ENCODE peak calls at places on chromosome 13, in ten cellular contexts. U, O, H, M, A, S, Y, K, N and E are unnamed samples.

GRCh38 chr13:102654786-102655185 is 40.1 kb downstream of the METTL21C start:
- DNase-seq in S (no peak), Y (no peak), U (no peak), O (no peak), K (no peak), A (no peak), N (no peak), H (no peak), M (no peak), E (no peak)

GRCh38 chr13:98276486-98276885 is 99.4 kb upstream of the RNF113B start:
- DNase-seq in M (no peak), U (no peak), K (no peak), N (no peak), A (no peak), Y (no peak), O (no peak), H (no peak), S (no peak), E (no peak)

GRCh38 chr13:44223785-44224432 is 149.7 kb upstream of the SERP2 start:
- DNase-seq in A (no peak), H (no peak), K (no peak), Y (no peak), O (no peak), N (no peak), M (no peak), U (no peak), S (no peak), E (no peak)

GRCh38 chr13:40433577-40433976 is 232.9 kb downstream of the FOXO1 start:
- DNase-seq in U (no peak), H (peak; percentile 31), N (no peak), A (no peak), S (peak; percentile 51), Y (no peak), O (no peak), K (no peak), M (no peak), E (no peak)

GRCh38 chr13:113120300-113121182 is 2.1 kb upstream of the F10 start:
- DNase-seq in U (no peak), H (no peak), Y (no peak), M (no peak), A (no peak), N (no peak), O (no peak), S (no peak), K (no peak), E (peak; percentile 82)

GRCh38 chr13:112058941-112059340 is 8.0 kb upstream of the SOX1 start:
- DNase-seq in O (no peak), U (no peak), M (no peak), Y (no peak), A (no peak), N (no peak), H (no peak), K (no peak), S (no peak), E (no peak)

GRCh38 chr13:84917252-84917878 is 881.9 kb downstream of the SLITRK6 start:
- DNase-seq in S (no peak), A (no peak), H (no peak), Y (peak; percentile 3), M (no peak), O (no peak), K (no peak), N (no peak), U (no peak), E (no peak)

GRCh38 chr13:47661076-47661475 is 340.0 kb downstream of the SUCLA2 start:
- DNase-seq in N (no peak), H (no peak), K (no peak), S (no peak), O (no peak), U (no peak), M (no peak), A (no peak), Y (no peak), E (no peak)

GRCh38 chr13:108226184-108226583 is 8.0 kb downstream of the ABHD13 start:
- DNase-seq in M (no peak), H (no peak), K (no peak), A (no peak), Y (no peak), N (no peak), O (no peak), U (no peak), S (peak; percentile 8), E (no peak)

GRCh38 chr13:78600317-78600899 is 2.9 kb downstream of the POU4F1 start:
- DNase-seq in S (no peak), O (no peak), U (no peak), A (no peak), M (no peak), Y (no peak), H (no peak), N (no peak), K (no peak), E (no peak)

GRCh38 chr13:78599911-78600310 is 3.4 kb downstream of the POU4F1 start:
- DNase-seq in N (no peak), O (no peak), Y (no peak), M (no peak), K (no peak), A (no peak), S (no peak), H (no peak), U (no peak), E (no peak)

GRCh38 chr13:78596701-78597550 is 6.4 kb downstream of the POU4F1 start:
- DNase-seq in H (no peak), N (no peak), S (no peak), Y (no peak), U (no peak), M (peak; percentile 61), A (no peak), O (no peak), K (no peak), E (no peak)

GRCh38 chr13:78598933-78599332 is 4.4 kb downstream of the POU4F1 start:
- DNase-seq in A (no peak), H (no peak), O (no peak), S (no peak), Y (no peak), K (no peak), M (no peak), N (no peak), U (no peak), E (no peak)

DNA sequence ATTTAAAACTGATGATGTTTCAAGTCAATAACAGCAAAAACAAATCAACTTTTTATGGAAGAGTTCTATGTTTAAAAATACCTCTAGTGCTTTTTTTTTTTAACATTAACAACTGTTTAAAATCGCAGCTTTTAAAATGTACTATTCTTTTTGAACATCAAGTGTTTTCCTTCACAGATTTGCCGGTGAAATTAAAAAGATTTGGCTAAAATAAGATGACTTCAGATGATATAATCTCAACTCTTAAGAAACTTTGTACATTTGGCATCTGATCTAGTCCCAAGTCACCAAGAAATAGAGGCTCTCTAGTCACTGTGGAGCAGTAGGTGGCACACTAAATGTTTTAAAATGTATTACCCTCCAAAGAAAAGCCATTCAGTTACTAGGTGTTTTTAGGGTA is 5.0 kb downstream of the POU4F1 start:
- DNase-seq in Y (no peak), N (no peak), U (no peak), S (no peak), K (no peak), H (no peak), O (no peak), M (no peak), A (no peak), E (no peak)
- TF ChIP-seq CTCF in Y (no peak), N (no peak), U (no peak), S (no peak), K (no peak), H (no peak), O (no peak), M (no peak), A (no peak), E (no peak)

GRCh38 chr13:72648513-72649065 is 78.8 kb downstream of the MZT1 start:
- DNase-seq in N (no peak), A (no peak), U (no peak), H (no peak), M (no peak), K (peak; percentile 1), O (no peak), S (no peak), Y (peak; percentile 4), E (no peak)

GRCh38 chr13:72645521-72645920 is 81.9 kb downstream of the MZT1 start:
- DNase-seq in N (no peak), M (no peak), O (no peak), H (no peak), Y (no peak), S (no peak), K (no peak), U (no peak), A (no peak), E (no peak)

GRCh38 chr13:72639377-72639776 is 88.1 kb downstream of the MZT1 start:
- DNase-seq in S (no peak), N (no peak), A (no peak), Y (no peak), H (no peak), K (no peak), O (no peak), U (no peak), M (no peak), E (no peak)

GRCh38 chr13:72638059-72638815 is 89.2 kb downstream of the MZT1 start:
- DNase-seq in S (no peak), M (no peak), Y (no peak), O (peak; percentile 75), K (no peak), N (no peak), U (no peak), A (no peak), H (no peak), E (no peak)

DNA sequence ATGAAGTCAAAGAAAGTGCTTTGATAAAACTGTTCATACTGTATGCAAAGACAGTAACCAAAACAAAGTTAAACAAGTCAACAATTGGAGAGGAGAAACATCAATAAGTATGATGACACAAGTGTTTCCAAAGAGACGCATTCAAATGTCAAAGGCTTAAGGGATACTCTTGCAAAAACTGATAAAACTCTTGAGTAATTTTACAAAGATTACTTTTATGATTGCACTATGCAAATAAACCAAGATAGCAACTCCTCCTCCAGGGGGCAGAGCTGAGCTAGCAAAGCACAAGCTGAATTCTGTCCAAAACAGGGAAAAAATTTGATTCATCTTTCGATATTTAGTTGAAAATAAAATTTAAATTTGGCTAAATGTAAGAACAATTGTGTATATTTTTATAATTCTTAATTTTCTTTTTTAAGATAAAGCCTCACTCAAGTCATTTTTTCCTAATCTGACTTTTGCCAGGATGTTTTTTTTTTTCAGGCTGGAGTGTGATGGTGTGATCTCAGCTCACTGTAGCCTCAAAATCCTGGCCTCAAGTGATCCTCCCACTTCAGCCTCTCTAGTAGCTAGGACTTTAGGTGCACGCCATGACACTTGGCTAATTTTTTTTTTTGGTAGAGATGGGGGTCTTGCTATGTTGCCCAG is 84.0 kb downstream of the MZT1 start:
- DNase-seq in O (peak; percentile 11), S (peak; percentile 56), N (peak; percentile 20), A (peak; percentile 12), H (peak; percentile 56), U (no peak), M (peak; percentile 52), Y (peak; percentile 47), K (peak; percentile 33), E (no peak)
- TF ChIP-seq CTCF in O (peak; percentile 72), S (peak; percentile 62), N (peak; percentile 62), A (peak; percentile 70), H (peak; percentile 77), U (peak; percentile 66), M (peak; percentile 64), Y (peak; percentile 51), K (peak; percentile 9), E (peak; percentile 87)

GRCh38 chr13:26050568-26051230 is 1.1 kb downstream of the SHISA2 start:
- DNase-seq in U (peak; percentile 50), Y (peak; percentile 2), S (no peak), K (no peak), H (no peak), N (no peak), A (no peak), M (peak; percentile 72), O (no peak), E (no peak)
- TF ChIP-seq CTCF in U (no peak), Y (no peak), S (no peak), K (no peak), H (no peak), N (no peak), A (no peak), M (no peak), O (no peak), E (peak; percentile 5)

GRCh38 chr13:21033866-21034601 is 27.4 kb downstream of the LATS2 start:
- DNase-seq in K (no peak), S (no peak), M (no peak), H (no peak), N (no peak), A (no peak), Y (no peak), O (no peak), U (no peak), E (no peak)
- TF ChIP-seq CTCF in K (no peak), S (no peak), M (no peak), H (no peak), N (no peak), A (no peak), Y (no peak), O (no peak), U (no peak), E (no peak)